ENCODE peak calls at places on chromosomes 12 and 14, in ten cellular contexts. E, F, Z, X, O, Y, W, K, I and U are unnamed samples.

GRCh38 chr14:95614335-95614734 is 71.9 kb upstream of the TCL1B start:
- DNase-seq in E (no peak), F (no peak), Z (peak), X (no peak), O (no peak), Y (no peak), W (no peak), K (no peak), I (no peak), U (no peak)

GRCh38 chr12:56146492-56147460 is 5.6 kb upstream of the MYL6B start:
- DNase-seq in E (no peak), F (no peak), Z (no peak), X (no peak), O (no peak), Y (no peak), W (no peak), K (no peak), I (no peak), U (no peak)

GRCh38 chr12:110932048-110932447 is 11.7 kb upstream of the MYL2 start:
- DNase-seq in E (no peak), F (no peak), Z (no peak), X (no peak), O (no peak), Y (no peak), W (peak), K (no peak), I (no peak), U (peak)

GRCh38 chr14:100048786-100049185 is 16.4 kb upstream of the EVL start:
- DNase-seq in E (no peak), F (no peak), Z (no peak), X (no peak), O (no peak), Y (no peak), W (no peak), K (no peak), I (no peak), U (no peak)

GRCh38 chr12:4145990-4146859 is 127.3 kb upstream of the CCND2 start:
- DNase-seq in E (no peak), F (no peak), Z (peak), X (no peak), O (no peak), Y (no peak), W (no peak), K (no peak), I (no peak), U (no peak)

GRCh38 chr12:132324173-132324572 is 5.2 kb downstream of the GALNT9 start:
- DNase-seq in E (no peak), F (no peak), Z (no peak), X (no peak), O (no peak), Y (no peak), W (no peak), K (no peak), I (no peak), U (no peak)

GRCh38 chr12:100826323-100826722 is 31.7 kb downstream of the ANO4 start:
- DNase-seq in E (no peak), F (peak), Z (no peak), X (no peak), O (no peak), Y (peak), W (peak), K (no peak), I (no peak), U (peak)

GRCh38 chr12:26034371-26035142 is 76.1 kb downstream of the RASSF8 start:
- DNase-seq in E (no peak), F (peak), Z (no peak), X (no peak), O (no peak), Y (peak), W (no peak), K (no peak), I (no peak), U (no peak)

GRCh38 chr14:99234982-99235491 is 37.0 kb downstream of the BCL11B start:
- DNase-seq in E (no peak), F (no peak), Z (no peak), X (peak), O (no peak), Y (no peak), W (peak), K (no peak), I (no peak), U (peak)

GRCh38 chr12:13229504-13229903 is 33.0 kb downstream of the EMP1 start:
- DNase-seq in E (no peak), F (no peak), Z (no peak), X (no peak), O (no peak), Y (no peak), W (no peak), K (no peak), I (no peak), U (no peak)

GRCh38 chr14:49892301-49892635 is 614 bp upstream of the ARF6 start:
- DNase-seq in E (peak), F (peak), Z (peak), X (peak), O (peak), Y (peak), W (no peak), K (no peak), I (peak), U (no peak)

GRCh38 chr12:128603573-128604120 is 220.1 kb downstream of the SLC15A4 start:
- DNase-seq in E (no peak), F (no peak), Z (no peak), X (no peak), O (no peak), Y (no peak), W (no peak), K (no peak), I (no peak), U (no peak)

GRCh38 chr12:5262450-5262849 is 169.5 kb upstream of the NTF3 start:
- DNase-seq in E (no peak), F (peak), Z (no peak), X (no peak), O (no peak), Y (peak), W (no peak), K (no peak), I (no peak), U (no peak)

GRCh38 chr12:89016970-89017778 is 335.1 kb downstream of the DUSP6 start:
- DNase-seq in E (no peak), F (peak), Z (no peak), X (no peak), O (peak), Y (peak), W (peak), K (no peak), I (peak), U (peak)

GRCh38 chr14:100419856-100420255 is 96.7 kb downstream of the SLC25A47 start:
- DNase-seq in E (no peak), F (no peak), Z (no peak), X (no peak), O (peak), Y (no peak), W (peak), K (no peak), I (no peak), U (no peak)

GRCh38 chr14:76293923-76294322 is 82.0 kb upstream of the ESRRB start:
- DNase-seq in E (no peak), F (no peak), Z (no peak), X (no peak), O (no peak), Y (no peak), W (no peak), K (no peak), I (no peak), U (no peak)

GRCh38 chr12:1453801-1454200 is 140.6 kb downstream of the FBXL14 start:
- DNase-seq in E (no peak), F (peak), Z (no peak), X (no peak), O (no peak), Y (no peak), W (no peak), K (no peak), I (no peak), U (no peak)

GRCh38 chr12:67920432-67920831 is 68.8 kb upstream of the IFNG-AS1 start:
- DNase-seq in E (no peak), F (no peak), Z (no peak), X (no peak), O (no peak), Y (no peak), W (no peak), K (no peak), I (no peak), U (no peak)

GRCh38 chr12:132537049-132537448 is 47.1 kb downstream of the FBRSL1 start:
- DNase-seq in E (no peak), F (no peak), Z (no peak), X (no peak), O (no peak), Y (no peak), W (no peak), K (no peak), I (no peak), U (no peak)

GRCh38 chr12:109963743-109964429 is 32.3 kb downstream of the GIT2 start:
- DNase-seq in E (peak), F (peak), Z (no peak), X (no peak), O (no peak), Y (no peak), W (no peak), K (no peak), I (no peak), U (no peak)

GRCh38 chr12:78421011-78421410 is 443.6 kb upstream of the SYT1 start:
- DNase-seq in E (no peak), F (peak), Z (no peak), X (no peak), O (no peak), Y (peak), W (no peak), K (no peak), I (no peak), U (no peak)

GRCh38 chr12:122159879-122160278 is 14.1 kb downstream of the IL31 start:
- DNase-seq in E (no peak), F (no peak), Z (no peak), X (no peak), O (no peak), Y (no peak), W (no peak), K (no peak), I (no peak), U (no peak)

GRCh38 chr14:90784621-90785270 is 31.5 kb downstream of the TTC7B start:
- DNase-seq in E (no peak), F (no peak), Z (no peak), X (no peak), O (peak), Y (no peak), W (no peak), K (no peak), I (no peak), U (no peak)

GRCh38 chr14:83887871-83888270 is 1642.1 kb upstream of the FLRT2 start:
- DNase-seq in E (no peak), F (no peak), Z (no peak), X (no peak), O (no peak), Y (no peak), W (no peak), K (no peak), I (no peak), U (no peak)

GRCh38 chr14:75125617-75126016 is 1.2 kb downstream of the NEK9 start:
- DNase-seq in E (no peak), F (peak), Z (no peak), X (no peak), O (no peak), Y (no peak), W (no peak), K (no peak), I (no peak), U (no peak)

GRCh38 chr14:60637490-60638452 is 11.5 kb downstream of the SIX1 start:
- DNase-seq in E (no peak), F (peak), Z (no peak), X (no peak), O (no peak), Y (no peak), W (peak), K (no peak), I (no peak), U (no peak)

GRCh38 chr12:34188974-34189373 is 166.7 kb downstream of the ALG10 start:
- DNase-seq in E (no peak), F (no peak), Z (no peak), X (no peak), O (no peak), Y (no peak), W (no peak), K (no peak), I (no peak), U (no peak)

GRCh38 chr12:116497051-116497529 is 62.1 kb upstream of the MAP1LC3B2 start:
- DNase-seq in E (no peak), F (no peak), Z (no peak), X (no peak), O (no peak), Y (no peak), W (no peak), K (no peak), I (no peak), U (no peak)

GRCh38 chr12:22684124-22684523 is 59.2 kb downstream of the ETNK1 start:
- DNase-seq in E (no peak), F (no peak), Z (no peak), X (no peak), O (no peak), Y (no peak), W (no peak), K (no peak), I (no peak), U (no peak)
- TF ChIP-seq CTCF in E (no peak), F (no peak), Z (no peak), X (no peak), O (no peak), Y (no peak), W (no peak), K (no peak), I (no peak), U (no peak)

GRCh38 chr12:50167026-50167742 is at the start of gene CERS5:
- DNase-seq in E (peak), F (peak), Z (peak), X (peak), O (peak), Y (peak), W (peak), K (peak), I (peak), U (peak)
- TF ChIP-seq CTCF in E (peak), F (no peak), Z (no peak), X (no peak), O (peak), Y (no peak), W (peak), K (no peak), I (no peak), U (peak)

GRCh38 chr14:71538288-71538687 is 393.9 kb upstream of the RGS6 start:
- DNase-seq in E (no peak), F (no peak), Z (no peak), X (no peak), O (no peak), Y (no peak), W (no peak), K (no peak), I (no peak), U (no peak)
- TF ChIP-seq CTCF in E (no peak), F (no peak), Z (no peak), X (no peak), O (no peak), Y (peak), W (no peak), K (no peak), I (no peak), U (no peak)

GRCh38 chr14:72917420-72917819 is 8.8 kb upstream of the DCAF4 start:
- DNase-seq in E (no peak), F (no peak), Z (no peak), X (no peak), O (no peak), Y (no peak), W (no peak), K (no peak), I (no peak), U (no peak)

GRCh38 chr14:72924332-72924731 is 1.9 kb upstream of the DCAF4 start:
- DNase-seq in E (no peak), F (no peak), Z (no peak), X (no peak), O (no peak), Y (no peak), W (no peak), K (peak), I (no peak), U (no peak)

GRCh38 chr14:72921396-72921795 is 4.9 kb upstream of the DCAF4 start:
- DNase-seq in E (no peak), F (peak), Z (no peak), X (no peak), O (no peak), Y (no peak), W (no peak), K (no peak), I (no peak), U (no peak)

GRCh38 chr14:72916174-72916573 is 10.1 kb upstream of the DCAF4 start:
- DNase-seq in E (no peak), F (peak), Z (no peak), X (no peak), O (no peak), Y (no peak), W (no peak), K (no peak), I (no peak), U (no peak)

DNA sequence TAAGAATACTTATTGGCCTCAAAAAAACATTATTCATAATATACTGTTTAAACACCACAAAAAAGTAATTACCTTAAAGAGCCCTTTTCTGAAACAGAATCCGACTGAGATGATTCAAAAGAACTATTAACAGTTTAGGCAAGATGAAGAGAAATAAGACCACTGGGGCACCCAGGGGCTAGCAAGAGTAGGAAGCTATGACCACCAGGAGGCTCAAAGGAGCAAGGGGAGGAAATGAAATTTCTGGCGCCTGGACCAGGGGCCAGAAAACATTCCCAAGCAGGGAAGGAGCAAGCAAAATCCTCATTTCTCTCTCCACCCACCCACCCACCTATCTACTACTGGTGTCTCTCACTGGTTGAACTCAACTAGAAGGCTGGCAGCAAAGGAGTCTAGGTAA is 6.3 kb upstream of the DCAF4 start:
- DNase-seq in E (no peak), F (no peak), Z (no peak), X (no peak), O (no peak), Y (no peak), W (no peak), K (no peak), I (no peak), U (no peak)
- TF ChIP-seq CTCF in E (no peak), F (peak), Z (peak), X (no peak), O (no peak), Y (no peak), W (no peak), K (no peak), I (peak), U (peak)

GRCh38 chr12:31728917-31729640 is at the start of gene AMN1:
- DNase-seq in E (peak), F (peak), Z (peak), X (peak), O (peak), Y (peak), W (peak), K (peak), I (peak), U (peak)
- TF ChIP-seq CTCF in E (no peak), F (peak), Z (no peak), X (peak), O (no peak), Y (peak), W (no peak), K (no peak), I (no peak), U (peak)

GRCh38 chr14:32142754-32143437 is 58.9 kb upstream of the RNU6-7 start:
- DNase-seq in E (no peak), F (no peak), Z (no peak), X (no peak), O (no peak), Y (no peak), W (no peak), K (no peak), I (no peak), U (no peak)
- TF ChIP-seq CTCF in E (no peak), F (no peak), Z (no peak), X (no peak), O (no peak), Y (no peak), W (no peak), K (no peak), I (no peak), U (no peak)

DNA sequence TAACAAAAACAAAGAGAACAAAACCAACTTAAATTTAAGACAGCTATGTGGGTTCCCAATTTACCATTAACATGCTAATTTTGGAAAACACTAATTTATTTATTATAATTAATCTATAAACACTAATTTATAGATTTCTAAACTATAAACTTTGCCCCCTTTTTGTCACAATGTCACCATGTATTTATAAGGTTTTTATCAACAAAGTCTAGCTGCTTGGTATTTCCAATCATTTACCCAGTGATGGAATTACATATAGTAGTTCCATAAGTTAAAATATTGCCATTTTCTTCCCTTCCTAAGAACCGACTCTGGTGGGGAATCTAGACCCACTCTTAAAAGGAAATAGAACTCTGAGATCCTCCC is 140.7 kb downstream of the PPM1H start:
- DNase-seq in E (no peak), F (no peak), Z (no peak), X (no peak), O (no peak), Y (no peak), W (no peak), K (no peak), I (no peak), U (no peak)
- TF ChIP-seq CTCF in E (no peak), F (no peak), Z (no peak), X (peak), O (no peak), Y (no peak), W (no peak), K (no peak), I (no peak), U (peak)

DNA sequence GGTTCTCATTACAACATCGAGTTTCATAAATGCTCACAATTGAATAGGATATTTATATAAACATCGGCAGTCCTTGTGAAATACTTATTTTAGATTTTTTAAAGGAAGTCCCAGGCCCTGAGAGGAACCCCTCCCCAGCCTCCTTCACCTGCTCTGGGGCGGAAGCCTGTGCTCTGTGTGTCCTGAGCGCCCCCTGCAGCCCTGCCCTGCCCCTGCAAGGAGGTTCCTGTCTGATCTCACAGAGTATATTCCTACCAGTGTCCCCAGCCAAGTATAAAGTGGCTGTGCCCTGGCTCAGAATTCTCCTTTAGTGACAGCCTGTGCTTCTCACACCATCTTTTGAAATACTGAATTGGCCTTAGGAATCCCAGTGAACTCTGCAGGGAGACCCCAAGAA is 659.5 kb downstream of the TMEM121 start:
- DNase-seq in E (no peak), F (no peak), Z (no peak), X (peak), O (no peak), Y (no peak), W (no peak), K (no peak), I (no peak), U (no peak)
- TF ChIP-seq CTCF in E (no peak), F (no peak), Z (peak), X (peak), O (no peak), Y (no peak), W (no peak), K (no peak), I (no peak), U (no peak)

GRCh38 chr14:81211844-81212243 is 8.9 kb downstream of the GTF2A1 start:
- DNase-seq in E (peak), F (peak), Z (no peak), X (peak), O (no peak), Y (no peak), W (no peak), K (no peak), I (no peak), U (no peak)
- TF ChIP-seq CTCF in E (peak), F (peak), Z (peak), X (peak), O (no peak), Y (peak), W (no peak), K (peak), I (peak), U (peak)